ENCODE peak calls at places on chromosomes 4 and X, in ten cellular contexts. T is cardiac muscle cell, K is ovary, O is right lobe of liver, I is neural crest cell, B is cardiac fibroblast, P is thyroid gland, Q is RWPE2, V is neural progenitor cell, U is LNCaP clone FGC. F is an unnamed sample.

GRCh38 chrX:54529166-54529558 is 857 bp upstream of the GNL3L start:
- DNase-seq in T (no peak), K (no peak), O (no peak), I (no peak), B (no peak), P (no peak), Q (no peak), V (no peak), U (no peak), F (no peak)

GRCh38 chr4:186622788-186623464 is 67.6 kb upstream of the MTNR1A start:
- DNase-seq in T (no peak), K (no peak), O (no peak), I (no peak), B (peak; percentile 91), P (no peak), Q (no peak), V (no peak), U (no peak), F (no peak)

GRCh38 chr4:121977251-121978168 is 25.6 kb upstream of the TRPC3 start:
- DNase-seq in T (peak; percentile 54), K (no peak), O (no peak), I (no peak), B (peak; percentile 20), P (peak; percentile 56), Q (no peak), V (no peak), U (no peak), F (no peak)

GRCh38 chr4:3168029-3168428 is 80.9 kb upstream of the MSANTD1 start:
- DNase-seq in T (peak; percentile 84), K (no peak), O (no peak), I (no peak), B (peak; percentile 31), P (no peak), Q (no peak), V (no peak), U (no peak), F (no peak)

GRCh38 chrX:70454441-70455365 is 10.1 kb downstream of the DLG3 start:
- DNase-seq in T (peak; percentile 93), K (peak; percentile 85), O (peak; percentile 62), I (peak; percentile 71), B (peak; percentile 57), P (peak; percentile 96), Q (peak; percentile 91), V (peak; percentile 94), U (peak; percentile 83), F (peak; percentile 73)

GRCh38 chr4:187088070-187088799 is 364.6 kb upstream of the FAT1 start:
- DNase-seq in T (no peak), K (no peak), O (no peak), I (no peak), B (no peak), P (no peak), Q (no peak), V (peak; percentile 21), U (no peak), F (no peak)

GRCh38 chr4:94558392-94558920 is 106.7 kb downstream of the PDLIM5 start:
- DNase-seq in T (no peak), K (no peak), O (no peak), I (no peak), B (no peak), P (no peak), Q (no peak), V (no peak), U (no peak), F (no peak)

GRCh38 chr4:142984871-142985585 is 138.9 kb upstream of the INPP4B start:
- DNase-seq in T (peak; percentile 24), K (no peak), O (no peak), I (no peak), B (peak; percentile 45), P (no peak), Q (no peak), V (peak; percentile 38), U (no peak), F (no peak)

DNA sequence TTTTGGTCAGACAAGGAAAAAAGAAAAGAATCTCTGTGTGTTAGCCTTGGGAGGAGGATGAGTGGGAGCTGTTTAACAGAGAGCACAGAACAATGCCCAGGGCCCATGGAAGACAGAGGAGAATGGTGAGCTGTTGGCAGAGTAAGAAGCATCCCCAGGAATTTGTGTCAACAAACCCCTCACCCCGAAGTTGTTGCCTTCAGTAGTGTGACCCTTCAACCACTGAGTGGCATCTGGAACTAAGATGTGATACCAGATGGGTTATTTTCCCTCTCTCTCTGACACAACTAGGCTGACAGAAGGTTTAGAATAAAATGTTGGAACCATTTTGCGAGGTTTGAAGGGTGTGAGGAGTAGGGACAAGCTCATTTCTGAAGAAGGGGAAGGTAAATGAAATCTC is 25.1 kb downstream of the IGSF1 start:
- DNase-seq in T (no peak), K (no peak), O (no peak), I (no peak), B (no peak), P (no peak), Q (no peak), V (no peak), U (no peak), F (no peak)
- TF ChIP-seq CTCF in T (no peak), K (no peak), O (no peak), I (no peak), B (no peak), P (no peak), Q (no peak), V (no peak), U (no peak), F (no peak)

GRCh38 chrX:31421441-31421840 is 349.6 kb upstream of the FTHL17 start:
- DNase-seq in T (no peak), K (no peak), O (no peak), I (no peak), B (no peak), P (no peak), Q (no peak), V (no peak), U (no peak), F (no peak)

GRCh38 chrX:31420302-31420701 is 348.5 kb upstream of the FTHL17 start:
- DNase-seq in T (no peak), K (no peak), O (no peak), I (no peak), B (no peak), P (no peak), Q (no peak), V (no peak), U (no peak), F (no peak)

GRCh38 chrX:31420711-31421151 is 348.9 kb upstream of the FTHL17 start:
- DNase-seq in T (no peak), K (no peak), O (no peak), I (no peak), B (peak; percentile 24), P (peak; percentile 18), Q (no peak), V (no peak), U (no peak), F (no peak)

DNA sequence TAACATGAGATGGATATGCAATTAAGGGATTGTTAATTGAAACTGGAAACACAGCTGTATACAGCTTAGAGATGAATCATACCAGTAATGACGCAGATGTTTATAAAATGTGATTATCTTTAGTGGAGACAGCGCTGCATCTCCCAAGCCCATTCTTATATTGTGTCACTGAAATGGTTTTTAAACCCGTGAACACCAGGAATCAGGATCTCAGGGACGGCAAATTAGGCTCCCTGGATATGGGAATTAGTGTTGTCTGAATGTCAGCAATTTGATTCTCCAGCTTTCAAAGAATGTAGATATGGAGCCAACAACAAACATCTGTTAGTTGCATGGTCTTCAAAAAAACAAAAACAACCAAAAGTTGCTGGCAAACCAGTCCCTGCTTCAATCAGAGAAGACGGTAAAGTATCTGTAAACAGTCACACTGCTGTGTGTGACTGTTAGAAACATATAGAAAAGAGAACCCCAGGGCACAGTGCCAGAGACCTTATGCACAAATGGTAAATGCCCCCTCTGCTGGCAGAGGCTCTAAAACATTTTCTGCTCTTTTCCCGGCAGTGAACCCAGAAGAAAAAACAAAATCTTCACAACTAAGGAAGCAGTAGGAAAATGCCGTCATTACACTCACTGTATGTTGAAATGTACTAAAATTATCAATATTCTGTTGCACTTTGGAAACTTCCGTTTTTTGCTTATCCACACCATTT is 351.9 kb upstream of the FTHL17 start:
- DNase-seq in T (peak; percentile 76), K (peak; percentile 38), O (no peak), I (no peak), B (peak; percentile 67), P (peak; percentile 5), Q (no peak), V (peak; percentile 60), U (peak; percentile 27), F (peak; percentile 21)
- TF ChIP-seq CTCF in T (peak; percentile 45), K (peak; percentile 20), O (peak; percentile 38), I (peak; percentile 56), B (peak; percentile 43), P (no peak), Q (peak; percentile 51), V (peak; percentile 55), U (peak; percentile 53), F (no peak)

DNA sequence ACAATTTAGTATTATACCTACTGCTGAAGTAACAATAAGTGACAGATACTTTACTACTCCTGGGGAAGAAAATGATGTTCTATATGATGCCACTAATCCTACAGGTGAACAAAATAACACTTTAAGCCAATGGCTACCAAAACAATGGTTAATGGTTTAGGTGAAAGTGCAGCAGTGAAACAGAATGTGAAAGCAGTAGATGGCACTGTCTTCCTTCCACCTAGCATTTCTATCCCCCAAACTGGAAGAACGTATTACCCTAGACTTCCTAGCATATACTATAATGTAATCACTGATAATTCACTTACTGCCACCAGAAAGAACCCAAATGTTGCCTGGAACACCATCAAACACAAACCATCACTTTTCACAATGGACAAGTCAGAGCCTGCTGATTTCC is 18.9 kb upstream of the CABS1 start:
- DNase-seq in T (no peak), K (no peak), O (no peak), I (no peak), B (no peak), P (no peak), Q (no peak), V (no peak), U (no peak), F (no peak)
- TF ChIP-seq CTCF in T (no peak), K (no peak), O (peak; percentile 5), I (no peak), B (no peak), P (no peak), Q (peak; percentile 20), V (peak; percentile 23), U (peak; percentile 56), F (no peak)

GRCh38 chr4:99202094-99202493 is 17.0 kb downstream of the ADH6 start:
- DNase-seq in T (no peak), K (no peak), O (no peak), I (no peak), B (no peak), P (no peak), Q (no peak), V (no peak), U (no peak), F (no peak)

GRCh38 chr4:99200148-99200547 is 18.9 kb downstream of the ADH6 start:
- DNase-seq in T (no peak), K (no peak), O (no peak), I (no peak), B (no peak), P (no peak), Q (no peak), V (no peak), U (no peak), F (no peak)

GRCh38 chr4:99205104-99205979 is 13.7 kb downstream of the ADH6 start:
- DNase-seq in T (peak; percentile 18), K (peak; percentile 16), O (no peak), I (no peak), B (peak; percentile 70), P (no peak), Q (no peak), V (peak; percentile 3), U (no peak), F (no peak)

GRCh38 chr4:99202536-99202935 is 16.5 kb downstream of the ADH6 start:
- DNase-seq in T (no peak), K (peak; percentile 45), O (no peak), I (no peak), B (peak; percentile 75), P (no peak), Q (no peak), V (no peak), U (no peak), F (no peak)

GRCh38 chr4:99201687-99202086 is 17.4 kb downstream of the ADH6 start:
- DNase-seq in T (no peak), K (no peak), O (no peak), I (no peak), B (peak; percentile 68), P (no peak), Q (no peak), V (no peak), U (no peak), F (no peak)
- TF ChIP-seq CTCF in T (peak; percentile 47), K (peak; percentile 34), O (peak; percentile 29), I (no peak), B (peak; percentile 15), P (no peak), Q (peak; percentile 9), V (no peak), U (peak; percentile 37), F (no peak)

F was measured in endothelial cell.